ENCODE peak calls at places on chromosome 3, in eight cellular contexts. One of them, this sample, is unnamed.
A peak's percentile ranks its signal among the peaks of the same experiment; 100 is the strongest.

GRCh38 chr3:169104541-169104940 is 559.0 kb downstream of the MECOM start:
- DNase-seq in upper lobe of left lung: no peak
- DNase-seq in endothelial cell: no peak
- DNase-seq in AG04450: no peak
- DNase-seq in GM12878: no peak
- DNase-seq in WTC11: no peak
- DNase-seq in A549: no peak
- DNase-seq in IMR-90: peak; percentile 75
- DNase-seq in this sample: no peak

GRCh38 chr3:31066999-31067398 is 172.5 kb upstream of the GADL1 start:
- DNase-seq in A549: no peak
- DNase-seq in upper lobe of left lung: no peak
- DNase-seq in WTC11: no peak
- DNase-seq in AG04450: peak; percentile 89
- DNase-seq in GM12878: no peak
- DNase-seq in endothelial cell: no peak
- DNase-seq in IMR-90: peak; percentile 97
- DNase-seq in this sample: no peak

GRCh38 chr3:42491876-42492507 is 10.5 kb upstream of the VIPR1 start:
- DNase-seq in WTC11: no peak
- DNase-seq in GM12878: no peak
- DNase-seq in IMR-90: no peak
- DNase-seq in endothelial cell: no peak
- DNase-seq in upper lobe of left lung: peak; percentile 21
- DNase-seq in A549: no peak
- DNase-seq in AG04450: no peak
- DNase-seq in this sample: no peak

GRCh38 chr3:58119221-58119620 is 91.6 kb downstream of the DNASE1L3 start:
- DNase-seq in endothelial cell: no peak
- DNase-seq in A549: no peak
- DNase-seq in IMR-90: no peak
- DNase-seq in AG04450: no peak
- DNase-seq in GM12878: no peak
- DNase-seq in upper lobe of left lung: no peak
- DNase-seq in WTC11: no peak
- DNase-seq in this sample: no peak

GRCh38 chr3:12954891-12955650 is 113.7 kb upstream of the RPL32 start:
- DNase-seq in GM12878: no peak
- DNase-seq in upper lobe of left lung: peak; percentile 73
- DNase-seq in A549: no peak
- DNase-seq in AG04450: no peak
- DNase-seq in WTC11: no peak
- DNase-seq in endothelial cell: no peak
- DNase-seq in IMR-90: no peak
- DNase-seq in this sample: no peak

GRCh38 chr3:116579843-116580242 is 129.7 kb upstream of the TUSC7 start:
- DNase-seq in A549: no peak
- DNase-seq in WTC11: peak; percentile 13
- DNase-seq in AG04450: no peak
- DNase-seq in GM12878: no peak
- DNase-seq in IMR-90: peak; percentile 20
- DNase-seq in upper lobe of left lung: no peak
- DNase-seq in endothelial cell: peak; percentile 21
- DNase-seq in this sample: peak; percentile 61

GRCh38 chr3:152899306-152899705 is 64.4 kb downstream of the P2RY1 start:
- DNase-seq in upper lobe of left lung: no peak
- DNase-seq in A549: no peak
- DNase-seq in WTC11: no peak
- DNase-seq in IMR-90: no peak
- DNase-seq in endothelial cell: no peak
- DNase-seq in GM12878: no peak
- DNase-seq in AG04450: no peak
- DNase-seq in this sample: no peak

GRCh38 chr3:141303481-141304223 is 64.7 kb upstream of the ZBTB38 start:
- DNase-seq in IMR-90: peak; percentile 86
- DNase-seq in endothelial cell: peak; percentile 69
- DNase-seq in A549: peak; percentile 69
- DNase-seq in GM12878: peak; percentile 64
- DNase-seq in upper lobe of left lung: no peak
- DNase-seq in WTC11: peak; percentile 33
- DNase-seq in AG04450: peak; percentile 73
- DNase-seq in this sample: peak; percentile 62

GRCh38 chr3:62818347-62818746 is 56.9 kb downstream of the CADPS start:
- DNase-seq in AG04450: no peak
- DNase-seq in A549: no peak
- DNase-seq in upper lobe of left lung: no peak
- DNase-seq in IMR-90: no peak
- DNase-seq in GM12878: peak; percentile 23
- DNase-seq in endothelial cell: no peak
- DNase-seq in WTC11: no peak
- DNase-seq in this sample: no peak

GRCh38 chr3:57822686-57823085 is 66.6 kb downstream of the SLMAP start:
- DNase-seq in AG04450: no peak
- DNase-seq in IMR-90: no peak
- DNase-seq in upper lobe of left lung: no peak
- DNase-seq in endothelial cell: no peak
- DNase-seq in A549: no peak
- DNase-seq in GM12878: no peak
- DNase-seq in WTC11: no peak
- DNase-seq in this sample: no peak

GRCh38 chr3:40557558-40558161 is 32.9 kb downstream of the ZNF621 start:
- DNase-seq in endothelial cell: no peak
- DNase-seq in GM12878: no peak
- DNase-seq in WTC11: no peak
- DNase-seq in upper lobe of left lung: no peak
- DNase-seq in A549: no peak
- DNase-seq in IMR-90: no peak
- DNase-seq in AG04450: no peak
- DNase-seq in this sample: no peak

GRCh38 chr3:34807611-34808010 is 831.7 kb upstream of the ARPP21 start:
- DNase-seq in endothelial cell: no peak
- DNase-seq in IMR-90: no peak
- DNase-seq in AG04450: no peak
- DNase-seq in upper lobe of left lung: no peak
- DNase-seq in GM12878: no peak
- DNase-seq in A549: no peak
- DNase-seq in WTC11: no peak
- DNase-seq in this sample: no peak

GRCh38 chr3:131067983-131068382 is 41.3 kb downstream of the NEK11 start:
- DNase-seq in AG04450: no peak
- DNase-seq in A549: no peak
- DNase-seq in upper lobe of left lung: no peak
- DNase-seq in WTC11: no peak
- DNase-seq in endothelial cell: no peak
- DNase-seq in GM12878: no peak
- DNase-seq in IMR-90: no peak
- DNase-seq in this sample: no peak

GRCh38 chr3:193545304-193545703 is 9.4 kb downstream of the ATP13A4 start:
- DNase-seq in upper lobe of left lung: peak; percentile 30
- DNase-seq in endothelial cell: no peak
- DNase-seq in A549: no peak
- DNase-seq in WTC11: no peak
- DNase-seq in AG04450: no peak
- DNase-seq in GM12878: no peak
- DNase-seq in IMR-90: no peak
- DNase-seq in this sample: no peak

DNA sequence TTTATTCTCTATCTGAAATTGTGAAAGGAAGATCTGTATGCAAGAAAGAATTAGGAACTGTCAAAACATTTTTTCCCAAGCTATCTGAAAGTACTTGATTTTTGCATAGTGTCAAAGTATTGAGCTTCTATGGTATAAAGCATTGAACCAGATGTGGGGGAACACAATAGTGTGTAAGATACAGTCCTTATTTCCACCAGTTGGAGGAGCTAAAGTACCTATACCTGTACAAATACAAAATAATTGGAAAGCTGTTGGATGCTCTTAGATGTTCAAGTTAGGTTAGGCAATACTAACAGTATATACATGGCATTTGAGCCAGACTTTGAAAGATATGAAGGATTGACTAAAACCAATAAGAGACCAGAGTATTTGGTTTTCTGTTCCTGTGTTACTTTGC is 148.4 kb downstream of the B3GALNT1 start:
- DNase-seq in WTC11: no peak
- DNase-seq in A549: no peak
- DNase-seq in IMR-90: peak; percentile 7
- DNase-seq in upper lobe of left lung: no peak
- DNase-seq in GM12878: no peak
- DNase-seq in AG04450: no peak
- DNase-seq in endothelial cell: no peak
- DNase-seq in this sample: no peak
- TF ChIP-seq CTCF in WTC11: no peak
- TF ChIP-seq CTCF in A549: no peak
- TF ChIP-seq CTCF in IMR-90: peak; percentile 25
- TF ChIP-seq CTCF in upper lobe of left lung: peak; percentile 18
- TF ChIP-seq CTCF in GM12878: peak; percentile 55
- TF ChIP-seq CTCF in AG04450: peak; percentile 39
- TF ChIP-seq CTCF in endothelial cell: no peak
- TF ChIP-seq CTCF in this sample: no peak

GRCh38 chr3:53833053-53833645 is 13.1 kb downstream of the CHDH start:
- DNase-seq in GM12878: no peak
- DNase-seq in endothelial cell: no peak
- DNase-seq in upper lobe of left lung: no peak
- DNase-seq in IMR-90: no peak
- DNase-seq in A549: no peak
- DNase-seq in WTC11: no peak
- DNase-seq in AG04450: no peak
- DNase-seq in this sample: no peak

GRCh38 chr3:53833650-53834049 is 12.6 kb downstream of the CHDH start:
- DNase-seq in WTC11: no peak
- DNase-seq in upper lobe of left lung: peak; percentile 39
- DNase-seq in endothelial cell: no peak
- DNase-seq in A549: no peak
- DNase-seq in GM12878: no peak
- DNase-seq in AG04450: no peak
- DNase-seq in IMR-90: no peak
- DNase-seq in this sample: no peak

GRCh38 chr3:53836084-53836872 is 9.9 kb downstream of the CHDH start:
- DNase-seq in A549: no peak
- DNase-seq in endothelial cell: no peak
- DNase-seq in GM12878: no peak
- DNase-seq in upper lobe of left lung: no peak
- DNase-seq in AG04450: no peak
- DNase-seq in IMR-90: no peak
- DNase-seq in WTC11: no peak
- DNase-seq in this sample: no peak

GRCh38 chr3:53835257-53835656 is 11.0 kb downstream of the CHDH start:
- DNase-seq in WTC11: no peak
- DNase-seq in A549: no peak
- DNase-seq in AG04450: no peak
- DNase-seq in IMR-90: no peak
- DNase-seq in endothelial cell: no peak
- DNase-seq in upper lobe of left lung: no peak
- DNase-seq in GM12878: no peak
- DNase-seq in this sample: no peak

GRCh38 chr3:53834429-53835095 is 11.7 kb downstream of the CHDH start:
- DNase-seq in AG04450: no peak
- DNase-seq in A549: no peak
- DNase-seq in GM12878: no peak
- DNase-seq in upper lobe of left lung: no peak
- DNase-seq in endothelial cell: no peak
- DNase-seq in IMR-90: no peak
- DNase-seq in WTC11: no peak
- DNase-seq in this sample: no peak
- TF ChIP-seq CTCF in AG04450: no peak
- TF ChIP-seq CTCF in A549: no peak
- TF ChIP-seq CTCF in GM12878: no peak
- TF ChIP-seq CTCF in upper lobe of left lung: no peak
- TF ChIP-seq CTCF in endothelial cell: no peak
- TF ChIP-seq CTCF in IMR-90: no peak
- TF ChIP-seq CTCF in WTC11: no peak
- TF ChIP-seq CTCF in this sample: no peak

GRCh38 chr3:177359601-177360357 is 162.5 kb upstream of the TBL1XR1 start:
- DNase-seq in upper lobe of left lung: peak; percentile 93
- DNase-seq in AG04450: peak; percentile 98
- DNase-seq in endothelial cell: peak; percentile 98
- DNase-seq in A549: peak; percentile 93
- DNase-seq in WTC11: peak; percentile 96
- DNase-seq in IMR-90: peak; percentile 99
- DNase-seq in GM12878: peak; percentile 87
- DNase-seq in this sample: peak; percentile 97

GRCh38 chr3:177356113-177356512 is 158.8 kb upstream of the TBL1XR1 start:
- DNase-seq in IMR-90: no peak
- DNase-seq in GM12878: no peak
- DNase-seq in upper lobe of left lung: no peak
- DNase-seq in endothelial cell: no peak
- DNase-seq in AG04450: no peak
- DNase-seq in A549: no peak
- DNase-seq in WTC11: no peak
- DNase-seq in this sample: no peak

GRCh38 chr3:177358968-177359600 is 161.8 kb upstream of the TBL1XR1 start:
- DNase-seq in WTC11: peak; percentile 72
- DNase-seq in AG04450: no peak
- DNase-seq in GM12878: no peak
- DNase-seq in IMR-90: no peak
- DNase-seq in endothelial cell: peak; percentile 71
- DNase-seq in upper lobe of left lung: peak; percentile 48
- DNase-seq in A549: peak; percentile 29
- DNase-seq in this sample: peak; percentile 74

GRCh38 chr3:177358085-177358967 is 161.0 kb upstream of the TBL1XR1 start:
- DNase-seq in A549: peak; percentile 76
- DNase-seq in GM12878: peak; percentile 83
- DNase-seq in endothelial cell: peak; percentile 53
- DNase-seq in AG04450: no peak
- DNase-seq in IMR-90: peak; percentile 56
- DNase-seq in WTC11: peak; percentile 36
- DNase-seq in upper lobe of left lung: peak; percentile 89
- DNase-seq in this sample: peak; percentile 26

GRCh38 chr3:177357352-177358084 is 160.2 kb upstream of the TBL1XR1 start:
- DNase-seq in WTC11: no peak
- DNase-seq in IMR-90: peak; percentile 89
- DNase-seq in upper lobe of left lung: peak; percentile 59
- DNase-seq in A549: peak; percentile 44
- DNase-seq in GM12878: no peak
- DNase-seq in endothelial cell: no peak
- DNase-seq in AG04450: peak; percentile 39
- DNase-seq in this sample: no peak
- TF ChIP-seq CTCF in WTC11: no peak
- TF ChIP-seq CTCF in IMR-90: no peak
- TF ChIP-seq CTCF in upper lobe of left lung: no peak
- TF ChIP-seq CTCF in A549: no peak
- TF ChIP-seq CTCF in GM12878: no peak
- TF ChIP-seq CTCF in endothelial cell: no peak
- TF ChIP-seq CTCF in AG04450: no peak
- TF ChIP-seq CTCF in this sample: no peak

GRCh38 chr3:44114142-44114541 is 127.5 kb upstream of the TOPAZ1 start:
- DNase-seq in IMR-90: peak; percentile 3
- DNase-seq in AG04450: no peak
- DNase-seq in endothelial cell: peak; percentile 77
- DNase-seq in GM12878: no peak
- DNase-seq in WTC11: peak; percentile 86
- DNase-seq in A549: no peak
- DNase-seq in upper lobe of left lung: no peak
- DNase-seq in this sample: peak; percentile 68
- TF ChIP-seq CTCF in IMR-90: peak; percentile 42
- TF ChIP-seq CTCF in AG04450: peak; percentile 41
- TF ChIP-seq CTCF in endothelial cell: peak; percentile 55
- TF ChIP-seq CTCF in GM12878: peak; percentile 68
- TF ChIP-seq CTCF in WTC11: peak; percentile 64
- TF ChIP-seq CTCF in A549: peak; percentile 23
- TF ChIP-seq CTCF in upper lobe of left lung: peak; percentile 8
- TF ChIP-seq CTCF in this sample: peak; percentile 47

This sample was measured in nephron progenitor cell.